ENCODE peak calls at places on chromosomes 13 and 19, in nine cellular contexts. Q is CD4-positive, alpha-beta T cell; E is mesothelial cell of epicardium; J is ascending aorta; V is choroid plexus epithelial cell; I is WTC11; Y is IMR-90; F is coronary artery; N is MM.1S. Z is an unnamed sample.

GRCh38 chr13:52695856-52696255 is 43.2 kb downstream of the SUGT1 start:
- DNase-seq in Q (no peak), E (no peak), J (no peak), V (peak), I (no peak), Y (peak), F (no peak), N (no peak), Z (peak)

GRCh38 chr19:40763963-40764362 is 11.4 kb upstream of the MIA start:
- DNase-seq in Q (no peak), E (no peak), J (no peak), V (no peak), I (no peak), Y (no peak), F (no peak), N (no peak), Z (no peak)

GRCh38 chr19:46068345-46069258 is 27.8 kb upstream of the IGFL4 start:
- DNase-seq in Q (no peak), E (no peak), J (no peak), V (peak), I (no peak), Y (peak), F (no peak), N (no peak), Z (peak)

GRCh38 chr13:27022571-27023311 is 148.9 kb downstream of the USP12 start:
- DNase-seq in Q (no peak), E (no peak), J (no peak), V (peak), I (no peak), Y (peak), F (peak), N (no peak), Z (peak)

GRCh38 chr19:15296841-15297415 is 35.4 kb downstream of the BRD4 start:
- DNase-seq in Q (no peak), E (no peak), J (no peak), V (no peak), I (no peak), Y (no peak), F (no peak), N (no peak), Z (no peak)

GRCh38 chr13:49563513-49563912 is 21.8 kb downstream of the RCBTB1 start:
- DNase-seq in Q (no peak), E (no peak), J (no peak), V (peak), I (no peak), Y (peak), F (no peak), N (no peak), Z (peak)

GRCh38 chr19:10918359-10918758 is 10.1 kb downstream of the YIPF2 start:
- DNase-seq in Q (no peak), E (no peak), J (no peak), V (no peak), I (no peak), Y (no peak), F (no peak), N (no peak), Z (no peak)

GRCh38 chr19:6632002-6632621 is 37.8 kb downstream of the TNFSF14 start:
- DNase-seq in Q (peak), E (peak), J (peak), V (peak), I (peak), Y (peak), F (no peak), N (peak), Z (peak)

GRCh38 chr13:80030491-80030890 is 310.4 kb downstream of the SPRY2 start:
- DNase-seq in Q (no peak), E (no peak), J (no peak), V (peak), I (peak), Y (no peak), F (no peak), N (no peak), Z (peak)

DNA sequence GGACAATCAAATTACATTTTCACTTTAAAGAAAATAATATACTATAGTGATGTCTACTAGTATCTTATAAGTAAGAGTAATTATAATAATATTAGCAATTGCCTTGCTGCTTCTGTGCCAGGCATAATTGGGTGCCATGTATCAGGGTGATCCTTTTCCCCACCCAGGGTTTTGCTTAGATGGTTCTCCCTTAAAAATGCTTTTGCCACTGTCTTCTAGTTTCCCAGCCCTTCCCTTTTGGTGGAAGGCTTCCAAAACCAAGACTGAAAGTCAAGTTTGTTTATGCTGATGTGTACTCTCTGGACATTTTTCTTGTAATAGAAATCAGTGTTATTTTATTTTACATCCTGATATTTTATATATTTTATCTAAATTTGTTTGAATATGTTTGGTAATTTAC is 77.8 kb downstream of the ITGBL1 start:
- DNase-seq in Q (no peak), E (no peak), J (no peak), V (peak), I (no peak), Y (peak), F (no peak), N (no peak), Z (peak)
- TF ChIP-seq CTCF in Q (no peak), E (no peak), J (no peak), V (no peak), I (no peak), Y (no peak), F (no peak), N (no peak), Z (no peak)

GRCh38 chr13:111359237-111359915 is 38.9 kb downstream of the TEX29 start:
- DNase-seq in Q (no peak), E (no peak), J (no peak), V (no peak), I (peak), Y (peak), F (no peak), N (no peak), Z (peak)
- TF ChIP-seq CTCF in Q (no peak), E (no peak), J (no peak), V (no peak), I (no peak), Y (peak), F (no peak), N (no peak), Z (peak)

GRCh38 chr13:48223016-48223385 is 10.0 kb upstream of the ITM2B start:
- DNase-seq in Q (no peak), E (no peak), J (no peak), V (peak), I (no peak), Y (no peak), F (no peak), N (no peak), Z (no peak)
- TF ChIP-seq CTCF in Q (no peak), E (no peak), J (no peak), V (no peak), I (no peak), Y (no peak), F (no peak), N (no peak), Z (no peak)

GRCh38 chr19:27775395-27775794 is 1437.6 kb downstream of the UQCRFS1 start:
- DNase-seq in Q (no peak), E (no peak), J (no peak), V (peak), I (no peak), Y (no peak), F (no peak), N (no peak), Z (no peak)

GRCh38 chr19:27776524-27776923 is 1436.4 kb downstream of the UQCRFS1 start:
- DNase-seq in Q (no peak), E (no peak), J (no peak), V (peak), I (no peak), Y (no peak), F (no peak), N (no peak), Z (no peak)

GRCh38 chr19:27777242-27777641 is 1435.7 kb downstream of the UQCRFS1 start:
- DNase-seq in Q (no peak), E (no peak), J (no peak), V (no peak), I (no peak), Y (no peak), F (no peak), N (no peak), Z (no peak)

GRCh38 chr19:27774827-27775226 is 1438.1 kb downstream of the UQCRFS1 start:
- DNase-seq in Q (no peak), E (no peak), J (no peak), V (peak), I (peak), Y (no peak), F (no peak), N (peak), Z (peak)

GRCh38 chr19:27776020-27776419 is 1436.9 kb downstream of the UQCRFS1 start:
- DNase-seq in Q (no peak), E (no peak), J (no peak), V (peak), I (no peak), Y (peak), F (no peak), N (no peak), Z (peak)
- TF ChIP-seq CTCF in Q (no peak), E (no peak), J (no peak), V (peak), I (no peak), Y (no peak), F (no peak), N (peak), Z (peak)

GRCh38 chr13:113004126-113004525 is 35.1 kb downstream of the MCF2L start:
- DNase-seq in Q (no peak), E (no peak), J (no peak), V (no peak), I (no peak), Y (no peak), F (no peak), N (no peak), Z (no peak)

GRCh38 chr13:113000575-113000974 is 31.6 kb downstream of the MCF2L start:
- DNase-seq in Q (no peak), E (no peak), J (no peak), V (no peak), I (no peak), Y (no peak), F (no peak), N (no peak), Z (no peak)

GRCh38 chr13:113001251-113002140 is 32.5 kb downstream of the MCF2L start:
- DNase-seq in Q (no peak), E (peak), J (no peak), V (peak), I (no peak), Y (peak), F (no peak), N (no peak), Z (no peak)

GRCh38 chr13:113002891-113003290 is 33.9 kb downstream of the MCF2L start:
- DNase-seq in Q (no peak), E (no peak), J (no peak), V (no peak), I (no peak), Y (no peak), F (no peak), N (no peak), Z (no peak)

GRCh38 chr13:113002206-113002821 is 33.3 kb downstream of the MCF2L start:
- DNase-seq in Q (no peak), E (no peak), J (no peak), V (no peak), I (peak), Y (no peak), F (no peak), N (no peak), Z (no peak)
- TF ChIP-seq CTCF in Q (no peak), E (peak), J (no peak), V (peak), I (peak), Y (peak), F (no peak), N (peak), Z (no peak)

GRCh38 chr19:50932018-50932689 is 20.7 kb downstream of the KLK5 start:
- DNase-seq in Q (no peak), E (no peak), J (no peak), V (no peak), I (no peak), Y (no peak), F (no peak), N (no peak), Z (no peak)

GRCh38 chr19:50932690-50933083 is 20.2 kb downstream of the KLK5 start:
- DNase-seq in Q (no peak), E (no peak), J (no peak), V (no peak), I (no peak), Y (no peak), F (no peak), N (no peak), Z (no peak)

GRCh38 chr19:50928841-50929240 is 17.6 kb upstream of the KLK4 start:
- DNase-seq in Q (no peak), E (no peak), J (no peak), V (no peak), I (no peak), Y (no peak), F (no peak), N (no peak), Z (no peak)

GRCh38 chr19:50931023-50931422 is 19.8 kb upstream of the KLK4 start:
- DNase-seq in Q (no peak), E (no peak), J (no peak), V (no peak), I (no peak), Y (no peak), F (no peak), N (no peak), Z (no peak)

DNA sequence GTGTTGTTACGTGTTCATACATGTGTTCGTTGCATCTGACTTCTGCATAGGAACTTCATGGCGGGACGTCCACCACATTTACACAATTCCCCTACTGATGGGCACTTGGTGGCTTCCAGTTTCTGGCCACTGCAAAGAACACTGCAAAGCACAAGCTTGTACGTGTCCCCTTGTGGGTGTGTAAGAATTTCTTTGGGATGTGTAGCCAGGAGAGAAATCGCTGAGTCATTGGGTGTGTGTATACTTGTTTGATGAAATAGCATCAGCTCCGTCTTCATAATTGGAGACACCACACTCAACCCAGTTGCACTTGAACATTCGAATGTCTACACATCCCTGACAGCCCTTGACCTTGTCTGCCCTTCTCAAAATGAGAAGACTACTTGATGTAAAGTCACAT is 19.2 kb downstream of the KLK5 start:
- DNase-seq in Q (no peak), E (no peak), J (no peak), V (peak), I (no peak), Y (peak), F (no peak), N (no peak), Z (peak)
- TF ChIP-seq CTCF in Q (no peak), E (no peak), J (no peak), V (no peak), I (no peak), Y (no peak), F (no peak), N (no peak), Z (no peak)

DNA sequence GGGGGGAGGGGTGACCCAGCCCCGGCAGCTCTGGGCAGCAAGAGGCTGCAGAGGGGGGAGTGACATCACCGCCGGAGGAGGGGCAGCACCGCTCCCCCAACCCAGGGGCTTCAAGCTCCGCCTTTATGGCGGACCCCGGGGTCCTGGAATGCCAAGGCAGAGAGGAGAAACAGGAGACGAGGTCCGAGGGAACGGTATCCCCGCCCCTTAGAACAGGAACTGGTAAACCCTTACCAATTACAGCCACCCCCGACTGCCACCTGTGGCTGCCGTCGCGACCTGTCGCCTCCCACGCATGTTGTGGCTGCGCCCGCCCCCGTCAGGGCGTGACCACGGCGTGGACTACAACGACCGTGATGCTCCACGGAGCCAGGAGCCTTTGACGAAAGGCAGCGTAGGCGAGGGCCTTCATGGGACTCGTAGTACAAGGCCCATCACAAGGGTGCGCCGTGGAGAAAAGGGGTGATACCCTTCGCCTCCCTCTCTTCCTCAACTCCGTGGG is 4.1 kb upstream of the KCNC3 start:
- DNase-seq in Q (peak), E (peak), J (peak), V (peak), I (peak), Y (peak), F (no peak), N (peak), Z (peak)
- TF ChIP-seq CTCF in Q (peak), E (no peak), J (no peak), V (peak), I (no peak), Y (no peak), F (no peak), N (no peak), Z (no peak)

GRCh38 chr19:56120371-56121179 is 520 bp downstream of the ZNF787 start:
- DNase-seq in Q (peak), E (peak), J (peak), V (peak), I (peak), Y (peak), F (peak), N (peak), Z (peak)
- TF ChIP-seq CTCF in Q (peak), E (no peak), J (peak), V (peak), I (no peak), Y (peak), F (no peak), N (no peak), Z (no peak)

DNA sequence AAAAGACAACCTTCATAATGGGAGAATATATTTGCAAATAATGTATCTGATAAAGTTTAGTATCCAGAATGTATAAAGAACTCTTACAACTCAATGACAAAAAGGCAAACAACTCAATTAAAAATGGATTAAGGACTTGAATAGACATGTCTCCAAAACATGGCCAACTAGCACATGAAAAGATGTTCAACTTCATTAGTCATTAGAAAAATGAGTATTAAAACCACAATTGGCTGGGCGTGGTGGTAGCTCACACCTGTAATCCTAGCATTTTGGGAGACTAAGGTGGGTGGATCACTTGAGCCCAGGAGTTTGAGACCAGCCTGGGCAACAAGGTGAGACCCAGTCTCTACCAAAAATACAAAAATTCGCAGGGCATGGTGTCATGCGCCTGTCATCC is 18.8 kb upstream of the ZMYM5 start:
- DNase-seq in Q (no peak), E (no peak), J (no peak), V (no peak), I (no peak), Y (no peak), F (no peak), N (no peak), Z (no peak)
- TF ChIP-seq CTCF in Q (no peak), E (no peak), J (no peak), V (no peak), I (no peak), Y (no peak), F (no peak), N (no peak), Z (no peak)

GRCh38 chr19:5434970-5435641 is 20.1 kb upstream of the ZNRF4 start:
- DNase-seq in Q (no peak), E (no peak), J (no peak), V (peak), I (no peak), Y (peak), F (no peak), N (no peak), Z (peak)
- TF ChIP-seq CTCF in Q (no peak), E (no peak), J (no peak), V (no peak), I (no peak), Y (no peak), F (no peak), N (no peak), Z (no peak)

Z was measured in fibroblast of mammary gland.